ENCODE peak calls at places on chromosomes 13 and 19, in five cellular contexts. Y is left colon, H is mucosa of descending colon, B is lung, I is IMR-90. E is an unnamed sample.
A peak's percentile ranks its signal among the peaks of the same experiment; 100 is the strongest.

GRCh38 chr13:95918860-95919259 is 134.3 kb downstream of the UGGT2 start:
- ATAC-seq in Y (no peak), B (no peak), H (no peak), I (no peak), E (no peak)

GRCh38 chr13:63773476-63773875 is 2357.8 kb upstream of the PCDH20 start:
- ATAC-seq in H (no peak), B (no peak), Y (no peak), I (no peak), E (no peak)

GRCh38 chr13:33931397-33931987 is 113.5 kb downstream of the RFC3 start:
- ATAC-seq in I (peak; percentile 90), B (peak; percentile 50), H (peak; percentile 57), Y (peak; percentile 74), E (peak; percentile 56)

GRCh38 chr19:898663-899062 is 5.4 kb downstream of the RNU6-9 start:
- ATAC-seq in B (no peak), Y (no peak), I (no peak), H (no peak), E (peak; percentile 57)

GRCh38 chr19:11848200-11848593 is 329 bp upstream of the ZNF439 start:
- ATAC-seq in B (no peak), Y (peak; percentile 11), I (no peak), H (no peak), E (no peak)

GRCh38 chr19:12545267-12545666 is 6.0 kb downstream of the ZNF564 start:
- ATAC-seq in Y (peak; percentile 18), B (no peak), H (no peak), I (no peak), E (no peak)

GRCh38 chr19:10126213-10126639 is 6.5 kb upstream of the EIF3G start:
- ATAC-seq in I (no peak), H (no peak), B (peak; percentile 34), Y (no peak), E (peak; percentile 95)

GRCh38 chr19:51354742-51355148 is 11.4 kb downstream of the ETFB start:
- ATAC-seq in B (no peak), Y (no peak), H (no peak), I (no peak), E (no peak)

GRCh38 chr19:848457-848921 is 3.6 kb upstream of the ELANE start:
- ATAC-seq in I (no peak), H (no peak), Y (no peak), B (no peak), E (no peak)

GRCh38 chr19:18392417-18392816 is 5.0 kb downstream of the LRRC25 start:
- ATAC-seq in H (peak; percentile 23), B (no peak), Y (peak; percentile 18), I (no peak), E (peak; percentile 53)

GRCh38 chr13:109810761-109811510 is 24.6 kb upstream of the IRS2 start:
- ATAC-seq in Y (no peak), I (no peak), B (no peak), H (no peak), E (peak; percentile 24)

GRCh38 chr13:50793026-50793425 is 50.5 kb downstream of the DLEU7 start:
- ATAC-seq in B (no peak), H (no peak), Y (no peak), I (no peak), E (no peak)

GRCh38 chr19:19297759-19298158 is 22.6 kb downstream of the SUGP1 start:
- ATAC-seq in H (no peak), B (no peak), Y (no peak), I (no peak), E (no peak)

GRCh38 chr19:35540356-35540927 is 5.0 kb upstream of the TMEM147 start:
- ATAC-seq in I (no peak), B (no peak), Y (no peak), H (no peak), E (no peak)

GRCh38 chr13:40506592-40507446 is 159.6 kb downstream of the FOXO1 start:
- ATAC-seq in I (no peak), B (no peak), Y (no peak), H (no peak), E (no peak)

GRCh38 chr13:31008400-31009115 is 76.1 kb downstream of the TEX26 start:
- ATAC-seq in Y (no peak), H (no peak), I (no peak), B (peak; percentile 27), E (no peak)

GRCh38 chr13:78875792-78876580 is 217.0 kb upstream of the OBI1 start:
- ATAC-seq in Y (no peak), I (no peak), H (peak; percentile 32), B (no peak), E (no peak)

GRCh38 chr13:42547615-42548014 is 26.3 kb upstream of the TNFSF11 start:
- ATAC-seq in B (no peak), Y (no peak), H (no peak), I (no peak), E (no peak)

GRCh38 chr19:39380521-39381502 is 10.1 kb downstream of the PAF1 start:
- ATAC-seq in B (no peak), I (no peak), H (no peak), Y (no peak), E (no peak)

GRCh38 chr13:21148557-21149258 is 27.6 kb downstream of the SKA3 start:
- ATAC-seq in Y (no peak), H (no peak), B (no peak), I (no peak), E (no peak)

GRCh38 chr13:50080856-50081105 is 65.5 kb downstream of the KCNRG start:
- ATAC-seq in I (no peak), Y (no peak), B (no peak), H (no peak), E (no peak)

GRCh38 chr19:13610042-13610691 is 103.9 kb upstream of the CACNA1A start:
- ATAC-seq in H (peak; percentile 78), I (no peak), B (no peak), Y (peak; percentile 80), E (no peak)

GRCh38 chr13:47459512-47459911 is 541.6 kb downstream of the SUCLA2 start:
- ATAC-seq in I (peak; percentile 35), B (no peak), Y (no peak), H (no peak), E (no peak)

GRCh38 chr19:51002542-51003311 is 1.3 kb upstream of the KLK8 start:
- ATAC-seq in H (peak; percentile 25), I (no peak), B (no peak), Y (no peak), E (no peak)

GRCh38 chr13:47990920-47991466 is 10.1 kb downstream of the SUCLA2 start:
- ATAC-seq in I (no peak), Y (peak; percentile 78), H (peak; percentile 18), B (no peak), E (no peak)